ENCODE peak calls at places on chromosomes 13 and 19, in eight cellular contexts. C is stomach, T is cardiac fibroblast, E is astrocyte of the spinal cord, U is BJ, P is uterus, Z is cardiac muscle cell, H is suprapubic skin. V is an unnamed sample.

GRCh38 chr13:50873481-50873880 is 30.0 kb upstream of the DLEU7 start:
- DNase-seq in C (no peak), T (peak), E (no peak), U (no peak), P (no peak), Z (no peak), H (no peak), V (no peak)

GRCh38 chr13:111865046-111865445 is 201.9 kb upstream of the SOX1 start:
- DNase-seq in C (no peak), T (no peak), E (no peak), U (no peak), P (no peak), Z (no peak), H (no peak), V (no peak)

GRCh38 chr13:32284927-32285632 is 30.1 kb downstream of the ZAR1L start:
- DNase-seq in C (peak), T (peak), E (peak), U (peak), P (no peak), Z (peak), H (no peak), V (peak)

GRCh38 chr13:73956101-73956500 is 178.1 kb downstream of the KLF12 start:
- DNase-seq in C (no peak), T (no peak), E (no peak), U (no peak), P (no peak), Z (no peak), H (no peak), V (no peak)

GRCh38 chr13:97982286-97982685 is 28.8 kb downstream of the IPO5 start:
- DNase-seq in C (no peak), T (no peak), E (no peak), U (no peak), P (no peak), Z (peak), H (no peak), V (no peak)

GRCh38 chr19:30464162-30464561 is 92.0 kb downstream of the ZNF536 start:
- DNase-seq in C (no peak), T (no peak), E (no peak), U (no peak), P (no peak), Z (no peak), H (no peak), V (no peak)

GRCh38 chr19:13103961-13104847 is 1.5 kb upstream of the LYL1 start:
- DNase-seq in C (peak), T (no peak), E (no peak), U (no peak), P (peak), Z (no peak), H (no peak), V (no peak)

GRCh38 chr19:45823182-45823581 is 8.1 kb upstream of the RSPH6A start:
- DNase-seq in C (no peak), T (no peak), E (no peak), U (no peak), P (no peak), Z (no peak), H (no peak), V (no peak)

GRCh38 chr13:49584771-49585182 is 581 bp downstream of the RCBTB1 start:
- DNase-seq in C (no peak), T (peak), E (peak), U (no peak), P (no peak), Z (no peak), H (no peak), V (no peak)

GRCh38 chr13:51771418-51772104 is 32.4 kb downstream of the DHRS12 start:
- DNase-seq in C (no peak), T (no peak), E (no peak), U (no peak), P (no peak), Z (no peak), H (no peak), V (no peak)

GRCh38 chr13:23375007-23375971 is 58.2 kb downstream of the SACS start:
- DNase-seq in C (peak), T (peak), E (peak), U (peak), P (peak), Z (peak), H (peak), V (peak)

GRCh38 chr13:41622545-41623429 is 165.4 kb downstream of the RGCC start:
- DNase-seq in C (no peak), T (peak), E (peak), U (peak), P (no peak), Z (peak), H (no peak), V (peak)

GRCh38 chr13:52067237-52067636 is 42.7 kb downstream of the UTP14C start:
- DNase-seq in C (no peak), T (peak), E (peak), U (no peak), P (no peak), Z (peak), H (no peak), V (no peak)

GRCh38 chr19:13356686-13357280 is 149.5 kb downstream of the CACNA1A start:
- DNase-seq in C (no peak), T (no peak), E (no peak), U (no peak), P (no peak), Z (no peak), H (no peak), V (no peak)

GRCh38 chr19:46478356-46478986 is 7.1 kb upstream of the PNMA8A start:
- DNase-seq in C (no peak), T (peak), E (peak), U (no peak), P (no peak), Z (peak), H (no peak), V (no peak)

DNA sequence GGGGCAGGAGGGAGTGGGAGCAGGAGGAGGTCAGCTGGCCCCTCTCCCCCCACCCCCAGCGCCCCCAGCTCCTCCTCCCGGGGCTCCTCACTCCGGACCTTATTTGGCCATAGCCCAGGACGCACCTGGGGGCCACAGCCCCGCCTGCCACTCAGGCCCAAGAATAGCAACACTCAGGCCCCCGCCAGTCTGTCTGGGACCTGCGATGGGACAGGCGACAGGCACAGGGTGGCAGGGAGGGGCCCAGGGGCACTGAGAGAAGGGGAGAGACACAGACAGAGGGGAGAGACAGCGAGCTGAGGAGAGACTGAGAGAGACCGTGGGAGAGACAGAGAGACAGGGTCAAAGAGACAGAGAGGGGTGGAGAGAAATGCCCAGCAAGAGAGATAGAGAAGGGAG is 10.2 kb downstream of the JOSD2 start:
- DNase-seq in C (no peak), T (no peak), E (no peak), U (no peak), P (no peak), Z (no peak), H (no peak), V (no peak)
- H3K4me3 ChIP-seq in C (no peak), T (no peak), E (no peak), U (no peak), P (no peak), Z (peak), H (no peak), V (no peak)

GRCh38 chr19:37929512-37929911 is 22.5 kb downstream of the SIPA1L3 start:
- DNase-seq in C (no peak), T (no peak), E (no peak), U (no peak), P (no peak), Z (no peak), H (no peak), V (no peak)
- H3K4me3 ChIP-seq in C (no peak), T (no peak), E (no peak), U (no peak), P (no peak), Z (no peak), H (no peak), V (no peak)

DNA sequence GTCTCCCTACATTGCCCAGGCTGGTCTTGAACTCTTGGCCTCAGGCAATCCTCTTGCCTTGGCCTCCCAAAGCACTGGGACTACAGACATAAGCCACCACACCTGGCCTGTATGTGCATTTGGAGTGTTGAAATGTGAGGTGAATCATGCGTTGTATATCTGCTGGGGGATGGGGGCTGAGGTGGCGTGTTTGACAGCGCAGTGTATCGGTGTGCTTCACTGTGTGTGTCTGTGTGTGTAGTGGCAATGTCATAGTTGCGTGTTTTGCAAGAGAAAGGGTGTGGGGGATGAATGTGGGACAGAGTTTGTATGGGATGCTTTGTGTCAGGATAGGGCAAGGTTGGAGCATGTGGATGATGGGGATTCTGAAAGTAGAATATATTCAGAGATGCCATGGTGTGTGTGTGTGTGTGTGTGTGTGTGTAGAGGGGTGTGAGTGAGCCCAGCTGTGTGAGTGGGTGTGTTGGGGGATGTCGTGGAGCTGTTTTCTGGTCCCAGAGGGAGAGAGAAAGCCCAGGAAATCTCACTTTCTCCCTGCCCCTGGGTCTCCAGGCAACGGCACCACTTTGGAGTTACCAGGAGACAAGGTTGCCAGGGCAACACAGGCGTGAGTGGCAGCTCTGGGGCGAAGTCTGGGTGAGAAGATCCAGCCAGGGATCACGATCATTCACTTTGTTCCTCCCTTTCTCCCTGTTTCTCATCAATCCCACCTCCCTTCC is 1.1 kb upstream of the SWSAP1 start:
- DNase-seq in C (peak), T (no peak), E (no peak), U (no peak), P (no peak), Z (peak), H (no peak), V (no peak)
- H3K4me3 ChIP-seq in C (peak), T (no peak), E (no peak), U (no peak), P (no peak), Z (no peak), H (no peak), V (no peak)

GRCh38 chr13:92494915-92495314 is 731.7 kb upstream of the GPC6 start:
- DNase-seq in C (no peak), T (no peak), E (no peak), U (no peak), P (no peak), Z (no peak), H (no peak), V (no peak)
- H3K4me3 ChIP-seq in C (no peak), T (no peak), E (no peak), U (no peak), P (no peak), Z (no peak), H (no peak), V (no peak)

GRCh38 chr13:110248449-110249143 is 58.4 kb downstream of the COL4A1 start:
- DNase-seq in C (no peak), T (no peak), E (no peak), U (no peak), P (no peak), Z (no peak), H (no peak), V (no peak)
- H3K4me3 ChIP-seq in C (no peak), T (no peak), E (no peak), U (no peak), P (no peak), Z (no peak), H (no peak), V (no peak)

GRCh38 chr13:94345374-94346195 is 133.9 kb downstream of the DCT start:
- DNase-seq in C (no peak), T (peak), E (peak), U (no peak), P (no peak), Z (peak), H (no peak), V (no peak)

GRCh38 chr13:94346261-94347019 is 133.0 kb downstream of the DCT start:
- DNase-seq in C (no peak), T (no peak), E (no peak), U (no peak), P (no peak), Z (no peak), H (no peak), V (no peak)

GRCh38 chr13:94344126-94344863 is 135.2 kb downstream of the DCT start:
- DNase-seq in C (no peak), T (peak), E (no peak), U (no peak), P (no peak), Z (no peak), H (no peak), V (no peak)

GRCh38 chr13:94342436-94343242 is 136.8 kb downstream of the DCT start:
- DNase-seq in C (no peak), T (peak), E (no peak), U (no peak), P (no peak), Z (no peak), H (no peak), V (no peak)

DNA sequence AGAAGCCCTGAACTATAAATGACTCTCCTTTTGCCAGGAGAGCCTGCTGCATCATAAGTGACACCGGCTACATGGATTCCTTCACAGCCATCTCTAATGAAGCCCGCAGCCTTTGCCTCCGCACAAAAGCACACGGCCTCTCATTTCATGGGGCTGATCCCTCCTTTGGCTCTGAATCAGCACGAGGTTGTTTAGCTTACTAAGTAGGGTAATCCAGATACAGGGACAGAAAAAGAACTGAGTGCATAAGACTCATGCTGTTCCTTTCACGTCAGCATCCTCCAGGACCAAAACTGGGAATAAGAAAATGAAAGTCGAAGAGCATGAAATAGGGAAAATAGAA is 136.3 kb downstream of the DCT start:
- DNase-seq in C (no peak), T (peak), E (peak), U (no peak), P (no peak), Z (no peak), H (no peak), V (no peak)
- H3K4me3 ChIP-seq in C (no peak), T (no peak), E (no peak), U (no peak), P (no peak), Z (no peak), H (no peak), V (no peak)

DNA sequence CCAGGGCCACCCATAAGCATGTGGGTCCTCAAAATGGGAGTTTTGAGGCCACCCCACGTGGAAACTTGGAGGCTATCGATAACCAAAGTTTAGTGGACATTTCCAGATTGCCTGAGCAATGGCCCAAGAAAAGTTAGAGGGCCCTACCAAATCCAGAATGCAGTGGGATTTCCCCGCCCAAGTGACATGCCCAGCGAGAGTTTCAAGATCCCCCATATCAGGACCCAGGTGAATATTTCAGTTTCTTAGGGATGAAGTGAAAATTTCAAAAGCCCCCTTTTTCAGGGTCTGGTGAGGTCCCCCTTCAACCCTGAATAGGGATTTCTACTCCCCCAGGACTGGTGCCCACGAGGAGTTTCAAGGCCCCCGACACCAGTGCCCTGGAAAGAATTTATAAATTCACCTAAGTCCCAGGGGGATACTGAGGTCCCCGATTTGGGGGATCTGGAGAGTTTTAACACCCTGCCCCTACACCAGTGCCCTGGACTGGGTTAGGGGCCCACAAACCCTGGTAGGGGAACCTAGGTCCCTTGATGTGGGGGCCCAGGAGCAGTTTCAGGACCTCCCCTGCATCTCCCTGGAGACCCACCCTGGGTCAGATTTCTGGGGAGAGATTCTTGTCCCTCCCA is 695 bp downstream of the BST2 start:
- DNase-seq in C (no peak), T (no peak), E (no peak), U (no peak), P (no peak), Z (no peak), H (no peak), V (no peak)
- H3K4me3 ChIP-seq in C (peak), T (no peak), E (no peak), U (no peak), P (peak), Z (peak), H (peak), V (no peak)

DNA sequence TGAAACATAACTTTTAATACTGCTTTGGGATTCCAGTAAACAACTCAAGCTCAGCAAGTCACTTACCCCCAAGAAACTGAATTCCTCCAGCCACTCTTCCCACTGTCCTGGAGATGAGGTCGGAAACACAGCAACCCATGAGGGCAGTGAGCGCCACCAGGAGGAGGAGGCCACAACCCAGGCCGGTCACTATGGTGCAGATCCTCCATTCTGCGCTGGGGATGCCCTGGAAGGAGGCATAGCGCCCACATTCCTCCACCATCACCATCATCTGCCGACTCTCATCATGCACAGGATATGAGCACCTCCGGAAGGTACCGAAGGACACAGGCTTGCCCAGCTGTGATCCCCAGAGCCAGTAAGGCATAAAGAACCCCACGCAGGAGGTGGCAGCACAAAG is 2.2 kb downstream of the LHFPL6 start:
- DNase-seq in C (no peak), T (peak), E (peak), U (no peak), P (no peak), Z (peak), H (no peak), V (no peak)
- H3K4me3 ChIP-seq in C (peak), T (peak), E (peak), U (no peak), P (peak), Z (no peak), H (peak), V (peak)

V was measured in skeletal muscle cell.